ENCODE peak calls at places on chromosome 2, in six cellular contexts. B is IMR-90, P is astrocyte, M is neural progenitor cell, R is mammary epithelial cell, N is fibroblast of lung. F is an unnamed sample.

GRCh38 chr2:10770956-10771750 is 41.4 kb downstream of the PDIA6 start:
- DNase-seq in B (no peak), P (no peak), M (no peak), R (no peak), N (no peak), F (no peak)

GRCh38 chr2:43133708-43134570 is 92.5 kb downstream of the ZFP36L2 start:
- DNase-seq in B (no peak), P (no peak), M (no peak), R (no peak), N (no peak), F (no peak)

GRCh38 chr2:218186355-218186766 is 19.6 kb upstream of the CXCR1 start:
- DNase-seq in B (peak; percentile 72), P (peak; percentile 39), M (peak; percentile 72), R (peak; percentile 57), N (peak; percentile 75), F (peak; percentile 75)

GRCh38 chr2:45728458-45728942 is 77.0 kb downstream of the PRKCE start:
- DNase-seq in B (no peak), P (no peak), M (no peak), R (no peak), N (no peak), F (no peak)

GRCh38 chr2:235390108-235390815 is 103.6 kb upstream of the AGAP1 start:
- DNase-seq in B (peak; percentile 33), P (peak; percentile 72), M (no peak), R (no peak), N (peak; percentile 57), F (no peak)

GRCh38 chr2:15363142-15363541 is 198.0 kb downstream of the NBAS start:
- DNase-seq in B (peak; percentile 54), P (peak; percentile 87), M (no peak), R (peak; percentile 62), N (no peak), F (no peak)

GRCh38 chr2:232315049-232315922 is 63.3 kb upstream of the ALPP start:
- DNase-seq in B (peak; percentile 30), P (peak; percentile 76), M (no peak), R (peak; percentile 96), N (peak; percentile 78), F (no peak)

GRCh38 chr2:167504061-167504460 is 615.8 kb downstream of the XIRP2 start:
- DNase-seq in B (no peak), P (no peak), M (no peak), R (no peak), N (no peak), F (no peak)

GRCh38 chr2:236167297-236168109 is 683 bp downstream of the GBX2 start:
- DNase-seq in B (peak; percentile 42), P (peak; percentile 44), M (peak; percentile 86), R (peak; percentile 58), N (peak; percentile 20), F (no peak)

GRCh38 chr2:177489719-177490301 is 97.2 kb downstream of the AGPS start:
- DNase-seq in B (peak; percentile 49), P (peak; percentile 10), M (peak; percentile 52), R (no peak), N (peak; percentile 68), F (peak; percentile 8)

GRCh38 chr2:129490666-129491065 is 488.8 kb upstream of the RAB6C start:
- DNase-seq in B (no peak), P (no peak), M (no peak), R (no peak), N (no peak), F (no peak)

GRCh38 chr2:10347559-10347941 is 44.8 kb downstream of the HPCAL1 start:
- DNase-seq in B (no peak), P (no peak), M (no peak), R (no peak), N (no peak), F (no peak)

GRCh38 chr2:234488913-234489451 is 7.9 kb downstream of the ARL4C start:
- DNase-seq in B (no peak), P (no peak), M (no peak), R (no peak), N (no peak), F (no peak)

GRCh38 chr2:101501443-101501842 is 26.5 kb upstream of the RFX8 start:
- DNase-seq in B (peak; percentile 60), P (peak; percentile 62), M (no peak), R (peak; percentile 50), N (no peak), F (no peak)

GRCh38 chr2:208406474-208407451 is at the start of gene PTH2R:
- DNase-seq in B (no peak), P (peak; percentile 2), M (peak; percentile 67), R (no peak), N (peak; percentile 5), F (no peak)

GRCh38 chr2:232367591-232368233 is 10.8 kb upstream of the ALPP start:
- DNase-seq in B (no peak), P (no peak), M (peak; percentile 55), R (no peak), N (no peak), F (no peak)

GRCh38 chr2:85692039-85692645 is 2.0 kb upstream of the GNLY start:
- DNase-seq in B (no peak), P (peak; percentile 52), M (no peak), R (no peak), N (no peak), F (no peak)

GRCh38 chr2:238160206-238161129 is 1.7 kb downstream of the ERFE start:
- DNase-seq in B (peak; percentile 59), P (no peak), M (peak; percentile 62), R (no peak), N (peak; percentile 51), F (no peak)

DNA sequence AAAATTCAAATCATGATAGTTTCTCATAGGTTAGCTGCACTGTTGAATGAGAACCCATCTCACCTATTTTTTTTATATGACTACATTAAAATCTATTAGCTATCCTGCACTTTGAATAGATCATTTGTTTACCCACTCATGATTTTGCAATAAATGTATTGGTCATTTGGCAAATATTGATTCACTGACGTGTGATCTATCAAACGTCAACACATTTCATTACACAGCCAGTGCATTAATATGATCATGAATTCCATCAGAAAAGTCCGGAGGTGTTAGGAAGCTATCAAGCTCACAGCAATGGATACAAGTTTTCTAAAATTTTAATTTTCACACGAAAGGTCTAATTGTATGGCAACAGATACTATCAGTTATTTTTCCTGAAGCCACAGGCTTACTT is 128.2 kb upstream of the ID2 start:
- DNase-seq in B (no peak), P (no peak), M (no peak), R (no peak), N (no peak), F (no peak)
- H3K4me2 ChIP-seq in B (no peak overlapping the region), P (no peak overlapping the region), M (no peak overlapping the region), R (no peak overlapping the region), N (no peak overlapping the region), F (no peak overlapping the region)

DNA sequence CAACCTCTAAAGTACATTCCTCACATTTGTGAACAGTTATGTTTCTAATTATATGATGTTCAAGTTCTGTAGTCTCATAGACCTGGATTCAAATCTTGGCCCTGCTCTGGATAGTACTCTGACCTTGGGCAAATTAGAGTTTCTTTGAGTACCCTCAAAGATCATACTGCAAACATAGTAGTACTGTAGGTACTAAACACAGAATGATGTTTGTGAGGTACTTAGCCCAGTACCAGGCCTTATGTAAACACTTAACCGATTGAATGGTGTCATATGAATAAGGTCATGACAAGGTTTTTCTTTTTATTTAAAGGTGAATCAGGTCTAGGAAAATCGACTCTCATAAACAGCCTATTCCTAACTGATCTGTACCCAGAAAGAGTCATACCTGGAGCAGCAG is 19.1 kb downstream of the SEPTIN2 start:
- DNase-seq in B (no peak), P (no peak), M (no peak), R (no peak), N (no peak), F (no peak)
- H3K36me3 ChIP-seq in B (peaks cover 38% of the 10 kb centered on the region), P (peaks cover 66% of the 10 kb centered on the region), M (peaks cover 20% of the 10 kb centered on the region), R (peaks cover 33% of the 10 kb centered on the region), N (peaks cover 13% of the 10 kb centered on the region), F (peaks cover 31% of the 10 kb centered on the region)

GRCh38 chr2:71610671-71611070 is 157.3 kb downstream of the DYSF start:
- DNase-seq in B (no peak), P (no peak), M (no peak), R (no peak), N (no peak), F (no peak)

GRCh38 chr2:71612581-71613520 is 159.5 kb downstream of the DYSF start:
- DNase-seq in B (no peak), P (no peak), M (no peak), R (no peak), N (no peak), F (no peak)

GRCh38 chr2:71609958-71610357 is 156.6 kb downstream of the DYSF start:
- DNase-seq in B (peak; percentile 54), P (peak; percentile 38), M (no peak), R (peak; percentile 10), N (peak; percentile 75), F (peak; percentile 24)

GRCh38 chr2:71611781-71612545 is 158.6 kb downstream of the DYSF start:
- DNase-seq in B (no peak), P (no peak), M (no peak), R (no peak), N (no peak), F (no peak)

DNA sequence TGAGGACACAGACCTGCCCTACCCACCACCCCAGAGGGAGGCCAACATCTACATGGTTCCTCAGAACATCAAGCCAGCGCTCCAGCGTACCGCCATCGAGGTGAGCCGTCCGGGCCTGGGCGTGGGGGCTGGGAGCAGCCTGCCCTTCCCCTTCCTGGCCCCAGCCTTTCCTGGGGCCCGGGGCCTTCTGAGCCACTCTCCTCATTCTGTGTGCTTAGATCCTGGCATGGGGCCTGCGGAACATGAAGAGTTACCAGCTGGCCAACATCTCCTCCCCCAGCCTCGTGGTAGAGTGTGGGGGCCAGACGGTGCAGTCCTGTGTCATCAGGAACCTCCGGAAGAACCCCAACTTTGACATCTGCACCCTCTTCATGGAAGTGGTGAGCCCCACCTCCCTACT is 157.9 kb downstream of the DYSF start:
- DNase-seq in B (no peak), P (no peak), M (no peak), R (no peak), N (no peak), F (no peak)
- H3K4me2 ChIP-seq in B (no peak overlapping the region), P (no peak overlapping the region), M (no peak overlapping the region), R (no peak overlapping the region), N (no peak overlapping the region), F (no peak overlapping the region)

GRCh38 chr2:11796190-11797171 is 50.0 kb downstream of the LPIN1 start:
- DNase-seq in B (peak; percentile 8), P (peak; percentile 8), M (no peak), R (no peak), N (peak; percentile 77), F (no peak)

GRCh38 chr2:11799826-11800225 is 53.4 kb downstream of the LPIN1 start:
- DNase-seq in B (no peak), P (no peak), M (no peak), R (no peak), N (no peak), F (no peak)

GRCh38 chr2:11797846-11798245 is 51.4 kb downstream of the LPIN1 start:
- DNase-seq in B (no peak), P (no peak), M (no peak), R (no peak), N (no peak), F (no peak)

GRCh38 chr2:11802782-11803191 is 56.4 kb downstream of the LPIN1 start:
- DNase-seq in B (peak; percentile 63), P (peak; percentile 85), M (no peak), R (no peak), N (peak; percentile 85), F (no peak)

DNA sequence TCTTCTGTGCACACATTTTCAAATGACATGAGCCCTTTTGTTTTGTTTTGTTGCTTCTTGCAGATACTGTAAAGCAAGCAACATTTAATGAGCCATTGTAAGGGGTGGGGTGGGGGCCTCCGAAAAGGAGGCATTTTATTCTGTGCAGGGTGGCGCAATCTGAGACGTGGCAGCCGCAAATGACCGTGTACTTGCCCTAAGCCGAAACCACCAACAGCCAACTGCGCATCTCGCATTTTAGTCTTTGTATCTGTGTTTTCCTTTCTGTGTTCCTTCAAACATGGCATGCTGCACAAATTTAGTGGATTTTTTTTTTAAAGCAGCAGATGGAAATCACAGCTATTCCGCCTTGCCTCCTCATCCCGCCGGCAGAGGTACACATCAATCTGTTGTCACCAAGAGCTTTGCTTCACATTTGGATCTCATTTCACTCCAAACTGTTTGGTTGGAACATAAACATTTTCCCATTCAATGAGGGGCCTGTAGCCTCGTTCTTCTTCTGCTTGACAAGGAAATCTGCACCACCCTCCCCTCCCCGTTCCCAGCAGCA is 52.6 kb downstream of the LPIN1 start:
- DNase-seq in B (no peak), P (no peak), M (no peak), R (no peak), N (peak; percentile 80), F (no peak)
- H3K36me3 ChIP-seq in B (peaks cover 44% of the 10 kb centered on the region), P (peaks cover 54% of the 10 kb centered on the region), M (no peaks in the 10 kb centered on the region), R (peaks cover 46% of the 10 kb centered on the region), N (peaks cover 24% of the 10 kb centered on the region), F (no peaks in the 10 kb centered on the region)